ENCODE peak calls at places on chromosome 15, in six cellular contexts. Y is H1, B is colonic mucosa, N is fibroblast of the aortic adventitia, S is RWPE2, K is AG09319. U is an unnamed sample.

GRCh38 chr15:80604583-80605506 is 90.3 kb upstream of the ABHD17C start:
- DNase-seq in Y (peak; percentile 40), B (no peak), N (no peak), S (no peak), K (no peak), U (no peak)

GRCh38 chr15:55277116-55277564 is 12.5 kb downstream of the RAB27A start:
- DNase-seq in Y (no peak), B (no peak), N (no peak), S (no peak), K (no peak), U (no peak)

GRCh38 chr15:79640206-79640605 is 208.1 kb downstream of the MINAR1 start:
- DNase-seq in Y (no peak), B (no peak), N (peak; percentile 87), S (peak; percentile 73), K (peak; percentile 18), U (no peak)

GRCh38 chr15:39919396-39919739 is 698 bp downstream of the GPR176 start:
- DNase-seq in Y (no peak), B (peak; percentile 20), N (no peak), S (no peak), K (no peak), U (no peak)

GRCh38 chr15:66670698-66671580 is 31.1 kb upstream of the SMAD6 start:
- DNase-seq in Y (peak; percentile 86), B (peak; percentile 91), N (no peak), S (peak; percentile 96), K (no peak), U (no peak)

GRCh38 chr15:96344706-96345559 is 14.4 kb downstream of the NR2F2 start:
- DNase-seq in Y (peak; percentile 62), B (peak; percentile 19), N (no peak), S (no peak), K (no peak), U (peak; percentile 6)

GRCh38 chr15:98416222-98416835 is 232.0 kb upstream of the IGF1R start:
- DNase-seq in Y (no peak), B (no peak), N (no peak), S (no peak), K (no peak), U (no peak)

GRCh38 chr15:72196409-72197044 is 1.1 kb downstream of the GRAMD2A start:
- DNase-seq in Y (no peak), B (no peak), N (no peak), S (no peak), K (no peak), U (no peak)

GRCh38 chr15:67120839-67121540 is 55.6 kb downstream of the SMAD3 start:
- DNase-seq in Y (no peak), B (peak; percentile 84), N (peak; percentile 93), S (peak; percentile 94), K (peak; percentile 75), U (peak; percentile 86)

GRCh38 chr15:89230277-89230676 is 8.9 kb upstream of the RLBP1 start:
- DNase-seq in Y (no peak), B (no peak), N (no peak), S (no peak), K (no peak), U (no peak)
- TF ChIP-seq CTCF in Y (peak; percentile 20), B (no peak), N (peak; percentile 40), S (no peak), K (no peak), U (no peak)

DNA sequence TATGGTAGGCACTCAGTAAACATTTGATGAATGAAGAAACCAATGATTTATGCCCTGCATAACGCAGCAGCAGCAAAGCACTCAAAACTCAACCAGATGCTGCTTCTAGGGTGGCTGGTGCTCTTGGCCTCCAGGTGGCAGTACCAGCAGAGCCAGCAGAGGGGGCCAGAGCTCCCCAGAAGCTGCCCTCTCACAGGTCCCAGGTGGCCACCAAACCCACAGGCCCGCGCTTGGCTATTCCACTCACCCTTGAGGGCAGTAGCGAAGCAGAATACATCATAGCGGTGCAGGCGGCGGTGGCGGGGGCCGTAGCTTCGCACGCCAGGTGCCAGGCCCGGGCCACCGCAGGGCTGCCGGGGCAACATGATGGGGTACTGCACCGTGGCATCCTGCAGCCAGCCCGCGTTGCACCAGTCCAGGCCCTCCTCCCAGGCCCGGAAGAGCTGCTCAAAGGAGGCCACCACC is 16.6 kb downstream of the HAPLN3 start:
- DNase-seq in Y (peak; percentile 89), B (no peak), N (peak; percentile 34), S (peak; percentile 77), K (no peak), U (no peak)
- TF ChIP-seq CTCF in Y (peak; percentile 89), B (peak; percentile 55), N (peak; percentile 75), S (peak; percentile 88), K (peak; percentile 75), U (no peak)

GRCh38 chr15:90471126-90471525 is 58.6 kb upstream of the CRTC3 start:
- DNase-seq in Y (no peak), B (no peak), N (no peak), S (no peak), K (no peak), U (no peak)

GRCh38 chr15:90469723-90470122 is 60.0 kb upstream of the CRTC3 start:
- DNase-seq in Y (no peak), B (no peak), N (no peak), S (no peak), K (no peak), U (no peak)

GRCh38 chr15:90465930-90466567 is 63.7 kb upstream of the CRTC3 start:
- DNase-seq in Y (no peak), B (no peak), N (peak; percentile 66), S (no peak), K (no peak), U (no peak)

GRCh38 chr15:90471769-90472168 is 58.0 kb upstream of the CRTC3 start:
- DNase-seq in Y (no peak), B (no peak), N (no peak), S (no peak), K (no peak), U (no peak)

DNA sequence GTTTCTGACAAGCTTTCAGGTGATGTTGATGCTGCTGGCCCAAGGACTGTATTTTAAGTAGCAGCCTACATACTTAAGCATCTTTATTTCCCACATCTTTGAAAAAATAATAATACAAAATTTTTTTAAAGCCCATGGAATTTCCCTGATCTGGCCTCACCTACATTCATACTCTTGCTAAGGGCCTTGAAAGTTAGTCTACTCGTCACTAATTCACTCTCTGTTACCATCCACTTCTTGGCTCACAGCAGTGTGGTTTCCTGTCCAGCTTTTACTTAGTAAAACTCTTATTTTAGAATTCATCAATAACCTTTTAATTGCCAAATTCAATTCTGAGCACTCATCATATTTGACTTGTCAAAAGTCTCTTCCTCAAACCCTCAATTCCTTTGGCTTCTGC is 59.3 kb upstream of the CRTC3 start:
- DNase-seq in Y (no peak), B (no peak), N (no peak), S (no peak), K (no peak), U (no peak)
- TF ChIP-seq CTCF in Y (no peak), B (no peak), N (no peak), S (no peak), K (no peak), U (no peak)

DNA sequence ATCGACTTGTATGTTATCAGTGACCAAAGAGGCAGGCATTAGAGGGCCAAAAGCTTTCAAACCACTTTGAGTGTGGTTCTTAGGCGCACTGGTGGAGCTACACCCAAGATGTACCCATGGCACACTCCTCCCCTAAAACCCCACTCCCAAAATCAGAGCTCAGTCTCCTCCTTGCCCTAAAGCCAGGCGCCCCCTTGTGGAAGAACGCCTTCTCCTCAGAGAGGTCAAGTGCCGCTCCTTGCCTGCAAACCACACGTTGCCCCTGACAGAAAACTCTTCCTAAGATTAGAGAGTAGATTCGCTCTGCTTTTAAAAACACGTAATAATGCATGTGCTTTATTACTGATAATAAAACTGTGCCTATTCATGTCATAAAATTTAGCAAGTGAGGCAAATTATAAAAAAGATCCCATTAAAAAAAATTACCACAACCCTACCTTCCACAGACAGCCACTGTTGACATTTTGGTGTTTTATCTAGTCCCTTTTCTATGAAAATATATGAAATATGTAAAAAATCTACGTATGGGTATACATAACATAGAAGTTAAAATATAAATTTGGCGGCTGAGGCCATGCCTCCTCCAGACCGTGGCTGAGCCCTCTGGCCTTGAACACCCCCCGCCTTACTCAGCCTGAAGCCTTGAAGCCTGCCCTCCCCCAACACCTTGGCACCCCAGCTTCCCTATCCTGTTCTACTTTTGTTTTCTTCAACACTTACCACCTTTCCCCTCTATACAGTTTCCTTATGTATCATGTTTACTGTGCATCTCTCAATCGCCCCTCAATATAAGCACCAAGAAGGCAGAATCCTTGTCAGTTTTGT is 33.5 kb downstream of the BCL2L10 start:
- DNase-seq in Y (peak; percentile 96), B (peak; percentile 93), N (peak; percentile 71), S (peak; percentile 90), K (no peak), U (peak; percentile 95)
- TF ChIP-seq CTCF in Y (peak; percentile 87), B (peak; percentile 83), N (peak; percentile 91), S (peak; percentile 97), K (peak; percentile 88), U (peak; percentile 12)

GRCh38 chr15:44426975-44427755 is at the start of gene CTDSPL2:
- DNase-seq in Y (peak; percentile 95), B (peak; percentile 98), N (peak; percentile 99), S (peak; percentile 100), K (peak; percentile 98), U (peak; percentile 77)
- TF ChIP-seq CTCF in Y (no peak), B (no peak), N (peak; percentile 38), S (peak; percentile 75), K (peak; percentile 39), U (no peak)

GRCh38 chr15:86139828-86140227 is 60.2 kb downstream of the AGBL1 start:
- DNase-seq in Y (peak; percentile 73), B (no peak), N (no peak), S (no peak), K (no peak), U (no peak)
- TF ChIP-seq CTCF in Y (peak; percentile 78), B (no peak), N (peak; percentile 17), S (peak; percentile 47), K (no peak), U (no peak)

GRCh38 chr15:23645379-23646164 is 2.1 kb downstream of the MAGEL2 start:
- DNase-seq in Y (peak; percentile 51), B (peak; percentile 35), N (no peak), S (no peak), K (no peak), U (no peak)
- TF ChIP-seq CTCF in Y (peak; percentile 69), B (no peak), N (no peak), S (peak; percentile 21), K (no peak), U (no peak)

GRCh38 chr15:94844533-94845390 is 613.4 kb downstream of the MCTP2 start:
- DNase-seq in Y (peak; percentile 64), B (peak; percentile 90), N (no peak), S (no peak), K (no peak), U (no peak)
- TF ChIP-seq CTCF in Y (no peak), B (no peak), N (no peak), S (peak; percentile 53), K (no peak), U (no peak)

U was measured in omental fat pad.